ENCODE peak calls at places on chromosomes 5 and 9, in eight cellular contexts. One of them, this sample, is unnamed. For H3K36me3, the result is how much of the 10 kb centered on the place peaks cover.

GRCh38 chr5:140319833-140320232 is 16.9 kb upstream of the PFDN1 start:
- DNase-seq in GM23338: no peak
- DNase-seq in MG63: no peak
- DNase-seq in kidney: no peak
- DNase-seq in SK-N-SH: no peak
- DNase-seq in upper lobe of right lung: no peak
- DNase-seq in kidney epithelial cell: no peak
- DNase-seq in spleen: no peak
- DNase-seq in this sample: no peak

GRCh38 chr5:74579215-74579614 is 61.3 kb downstream of the ENC1 start:
- DNase-seq in upper lobe of right lung: no peak
- DNase-seq in SK-N-SH: no peak
- DNase-seq in MG63: no peak
- DNase-seq in GM23338: no peak
- DNase-seq in kidney: no peak
- DNase-seq in kidney epithelial cell: no peak
- DNase-seq in spleen: no peak
- DNase-seq in this sample: no peak

GRCh38 chr9:126704157-126704941 is 90.6 kb downstream of the LMX1B start:
- DNase-seq in MG63: peak
- DNase-seq in upper lobe of right lung: peak
- DNase-seq in spleen: peak
- DNase-seq in kidney: peak
- DNase-seq in GM23338: no peak
- DNase-seq in kidney epithelial cell: peak
- DNase-seq in SK-N-SH: peak
- DNase-seq in this sample: peak

GRCh38 chr9:33818167-33818831 is 1.3 kb downstream of the UBE2R2 start:
- DNase-seq in GM23338: no peak
- DNase-seq in kidney epithelial cell: no peak
- DNase-seq in upper lobe of right lung: no peak
- DNase-seq in SK-N-SH: no peak
- DNase-seq in spleen: no peak
- DNase-seq in kidney: peak
- DNase-seq in MG63: no peak
- DNase-seq in this sample: no peak

GRCh38 chr9:136625101-136626065 is 37.3 kb upstream of the EGFL7 start:
- DNase-seq in kidney: peak
- DNase-seq in GM23338: peak
- DNase-seq in spleen: peak
- DNase-seq in upper lobe of right lung: peak
- DNase-seq in kidney epithelial cell: no peak
- DNase-seq in MG63: peak
- DNase-seq in SK-N-SH: peak
- DNase-seq in this sample: peak

GRCh38 chr5:77138981-77139380 is 51.9 kb upstream of the ZBED3 start:
- DNase-seq in upper lobe of right lung: no peak
- DNase-seq in GM23338: no peak
- DNase-seq in spleen: no peak
- DNase-seq in SK-N-SH: peak
- DNase-seq in kidney: no peak
- DNase-seq in kidney epithelial cell: peak
- DNase-seq in MG63: peak
- DNase-seq in this sample: peak

GRCh38 chr5:113151641-113152040 is 175.0 kb downstream of the DCP2 start:
- DNase-seq in kidney: no peak
- DNase-seq in upper lobe of right lung: no peak
- DNase-seq in MG63: no peak
- DNase-seq in GM23338: no peak
- DNase-seq in SK-N-SH: no peak
- DNase-seq in spleen: no peak
- DNase-seq in kidney epithelial cell: no peak
- DNase-seq in this sample: no peak

GRCh38 chr5:16666861-16667481 is 50.2 kb upstream of the RETREG1 start:
- DNase-seq in GM23338: peak
- DNase-seq in spleen: no peak
- DNase-seq in SK-N-SH: peak
- DNase-seq in MG63: no peak
- DNase-seq in upper lobe of right lung: peak
- DNase-seq in kidney: peak
- DNase-seq in kidney epithelial cell: no peak
- DNase-seq in this sample: no peak

DNA sequence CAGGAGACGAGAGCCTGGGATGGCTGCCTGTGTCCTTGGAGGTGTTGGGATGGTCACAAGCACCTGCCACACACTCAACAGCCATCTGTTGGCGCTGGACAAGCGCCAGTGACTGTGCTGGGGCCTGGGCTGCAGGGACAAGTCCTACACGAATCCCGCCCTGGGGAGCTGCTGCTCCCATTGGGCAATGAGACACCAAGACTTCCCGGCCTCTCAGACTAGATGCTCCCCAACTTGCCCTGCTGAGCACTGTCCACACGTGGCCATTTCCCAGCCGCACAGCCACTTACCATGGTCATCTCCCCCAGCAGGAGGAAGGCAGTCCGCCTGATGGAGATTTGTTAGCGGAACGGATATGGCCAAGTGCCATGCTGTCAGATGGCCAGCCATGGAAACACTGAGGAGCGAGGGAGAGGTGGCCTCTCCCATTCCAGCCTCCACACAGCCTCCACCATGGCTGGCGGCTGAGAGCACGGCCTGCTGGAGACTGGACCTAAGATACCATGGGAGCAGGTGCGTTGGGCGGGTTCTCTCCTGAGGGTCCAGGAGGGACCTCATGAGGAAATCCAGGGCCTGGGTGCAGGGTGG is 43.9 kb downstream of the PRRT1B start:
- DNase-seq in spleen: peak
- DNase-seq in upper lobe of right lung: no peak
- DNase-seq in MG63: no peak
- DNase-seq in GM23338: no peak
- DNase-seq in SK-N-SH: no peak
- DNase-seq in kidney: peak
- DNase-seq in kidney epithelial cell: no peak
- DNase-seq in this sample: no peak
- H3K36me3 ChIP-seq in spleen: under half
- H3K36me3 ChIP-seq in upper lobe of right lung: half or more
- H3K36me3 ChIP-seq in MG63: under half
- H3K36me3 ChIP-seq in GM23338: under half
- H3K36me3 ChIP-seq in SK-N-SH: under half
- H3K36me3 ChIP-seq in kidney: under half
- H3K36me3 ChIP-seq in kidney epithelial cell: under half
- H3K36me3 ChIP-seq in this sample: under half

GRCh38 chr5:68460147-68460760 is 244.7 kb downstream of the PIK3R1 start:
- DNase-seq in GM23338: peak
- DNase-seq in spleen: no peak
- DNase-seq in MG63: no peak
- DNase-seq in SK-N-SH: peak
- DNase-seq in kidney: no peak
- DNase-seq in upper lobe of right lung: no peak
- DNase-seq in kidney epithelial cell: peak
- DNase-seq in this sample: peak
- H3K36me3 ChIP-seq in GM23338: under half
- H3K36me3 ChIP-seq in spleen: under half
- H3K36me3 ChIP-seq in MG63: under half
- H3K36me3 ChIP-seq in SK-N-SH: under half
- H3K36me3 ChIP-seq in kidney: under half
- H3K36me3 ChIP-seq in upper lobe of right lung: under half
- H3K36me3 ChIP-seq in kidney epithelial cell: under half
- H3K36me3 ChIP-seq in this sample: under half

GRCh38 chr5:82684153-82684552 is 393.0 kb downstream of the TMEM167A start:
- DNase-seq in spleen: no peak
- DNase-seq in MG63: no peak
- DNase-seq in upper lobe of right lung: no peak
- DNase-seq in kidney epithelial cell: no peak
- DNase-seq in SK-N-SH: no peak
- DNase-seq in GM23338: no peak
- DNase-seq in kidney: no peak
- DNase-seq in this sample: no peak

DNA sequence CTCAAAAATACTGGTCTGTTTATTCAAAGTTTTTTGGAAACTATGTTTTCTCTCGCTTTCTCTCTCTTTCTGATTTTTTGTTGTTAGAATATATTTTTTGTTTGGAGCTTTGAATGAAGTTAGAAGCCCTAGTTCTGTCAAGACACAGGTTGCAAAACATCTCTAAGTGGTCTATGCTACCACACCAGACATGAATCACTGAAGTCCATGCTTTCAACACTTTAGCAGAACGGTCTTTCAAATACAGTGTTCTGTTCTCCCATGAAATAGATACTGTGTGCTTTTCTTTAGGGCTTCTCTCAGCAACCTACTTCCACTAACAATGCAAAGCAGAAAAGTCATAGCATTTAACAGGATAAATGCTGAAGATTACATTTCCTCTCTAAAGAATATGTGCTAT is 392.5 kb downstream of the TMEM167A start:
- DNase-seq in MG63: no peak
- DNase-seq in upper lobe of right lung: no peak
- DNase-seq in GM23338: no peak
- DNase-seq in kidney: no peak
- DNase-seq in spleen: no peak
- DNase-seq in kidney epithelial cell: no peak
- DNase-seq in SK-N-SH: no peak
- DNase-seq in this sample: no peak
- H3K36me3 ChIP-seq in MG63: under half
- H3K36me3 ChIP-seq in upper lobe of right lung: under half
- H3K36me3 ChIP-seq in GM23338: under half
- H3K36me3 ChIP-seq in kidney: under half
- H3K36me3 ChIP-seq in spleen: under half
- H3K36me3 ChIP-seq in kidney epithelial cell: under half
- H3K36me3 ChIP-seq in SK-N-SH: under half
- H3K36me3 ChIP-seq in this sample: under half

DNA sequence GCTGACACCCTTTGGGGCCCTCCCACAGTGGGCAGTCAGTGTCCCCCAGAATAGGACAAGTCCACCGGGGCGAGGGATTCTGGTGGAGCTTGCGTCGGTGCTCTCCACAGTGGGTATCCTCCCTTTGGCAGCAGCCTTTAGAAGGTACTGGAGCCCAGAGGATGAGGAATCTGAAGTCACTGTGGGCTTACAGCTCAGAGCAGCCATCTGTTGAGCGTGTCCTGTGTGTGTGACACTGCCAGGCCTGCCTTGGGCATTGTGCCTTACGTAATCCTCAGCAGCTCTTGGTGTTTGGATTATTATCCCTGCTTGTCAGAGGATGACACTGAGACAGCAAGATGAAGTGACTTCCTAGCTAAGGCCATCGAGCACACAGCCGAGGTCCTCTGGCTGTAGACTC is 12.6 kb downstream of the URM1 start:
- DNase-seq in spleen: no peak
- DNase-seq in SK-N-SH: no peak
- DNase-seq in kidney: no peak
- DNase-seq in upper lobe of right lung: no peak
- DNase-seq in kidney epithelial cell: no peak
- DNase-seq in MG63: no peak
- DNase-seq in GM23338: no peak
- DNase-seq in this sample: no peak
- H3K36me3 ChIP-seq in spleen: under half
- H3K36me3 ChIP-seq in SK-N-SH: under half
- H3K36me3 ChIP-seq in kidney: under half
- H3K36me3 ChIP-seq in upper lobe of right lung: half or more
- H3K36me3 ChIP-seq in kidney epithelial cell: under half
- H3K36me3 ChIP-seq in MG63: under half
- H3K36me3 ChIP-seq in GM23338: under half
- H3K36me3 ChIP-seq in this sample: under half

This sample was measured in fibroblast of lung.